ENCODE peak calls at places on chromosomes 13 and 19, in eight cellular contexts. X, W, E, P, V, U, T and Q are unnamed samples.

GRCh38 chr13:70527553-70527952 is 419.3 kb upstream of the KLHL1 start:
- ATAC-seq in X (no peak), W (no peak), E (no peak), P (no peak), V (no peak), U (no peak), T (no peak), Q (no peak)

GRCh38 chr13:31301119-31301518 is 101.3 kb downstream of the B3GLCT start:
- ATAC-seq in X (no peak), W (no peak), E (no peak), P (no peak), V (no peak), U (no peak), T (no peak), Q (no peak)

GRCh38 chr13:90395846-90396245 is 951.6 kb upstream of the MIR17HG start:
- ATAC-seq in X (no peak), W (no peak), E (no peak), P (no peak), V (no peak), U (no peak), T (no peak), Q (no peak)

GRCh38 chr13:22517544-22517943 is 663.2 kb upstream of the SGCG start:
- ATAC-seq in X (no peak), W (no peak), E (no peak), P (no peak), V (no peak), U (peak; percentile 51), T (no peak), Q (no peak)

GRCh38 chr19:57279418-57280164 is 694 bp upstream of the ZNF460 start:
- ATAC-seq in X (peak; percentile 95), W (peak; percentile 99), E (peak; percentile 69), P (peak; percentile 74), V (peak; percentile 84), U (peak; percentile 88), T (peak; percentile 64), Q (peak; percentile 86)

GRCh38 chr13:34322416-34323074 is 504.6 kb downstream of the RFC3 start:
- ATAC-seq in X (no peak), W (peak; percentile 81), E (no peak), P (no peak), V (no peak), U (no peak), T (no peak), Q (no peak)

GRCh38 chr13:90706631-90707030 is 640.9 kb upstream of the MIR17HG start:
- ATAC-seq in X (no peak), W (no peak), E (no peak), P (no peak), V (no peak), U (no peak), T (no peak), Q (no peak)

GRCh38 chr13:75749407-75749806 is 113.3 kb downstream of the LMO7 start:
- ATAC-seq in X (no peak), W (no peak), E (no peak), P (no peak), V (peak; percentile 52), U (peak; percentile 53), T (no peak), Q (no peak)

GRCh38 chr19:35476149-35476548 is 14.1 kb downstream of the KRTDAP start:
- ATAC-seq in X (no peak), W (no peak), E (no peak), P (no peak), V (no peak), U (peak; percentile 79), T (no peak), Q (no peak)